ENCODE peak calls at places on chromosome 7, in seven cellular contexts. Z, C, J, U, B, L and I are unnamed samples.

GRCh38 chr7:79406371-79406770 is 47.1 kb downstream of the MAGI2 start:
- DNase-seq in U (no peak), C (no peak), B (no peak), Z (no peak), J (no peak), L (no peak), I (no peak)

GRCh38 chr7:82164410-82164809 is 279.2 kb downstream of the CACNA2D1 start:
- DNase-seq in C (no peak), U (no peak), B (no peak), Z (no peak), J (no peak), L (no peak), I (no peak)

GRCh38 chr7:100220833-100221718 is 1.3 kb downstream of the PVRIG start:
- DNase-seq in B (no peak), J (no peak), Z (peak), U (no peak), C (no peak), L (no peak), I (no peak)

GRCh38 chr7:124113040-124113439 is 80.2 kb upstream of the TMEM229A start:
- DNase-seq in L (no peak), J (no peak), U (no peak), C (no peak), Z (no peak), B (no peak), I (no peak)

GRCh38 chr7:48038815-48039496 is 3.6 kb downstream of the C7orf57 start:
- DNase-seq in C (no peak), L (no peak), Z (no peak), B (no peak), U (no peak), J (no peak), I (no peak)

GRCh38 chr7:66202380-66202779 is 2.8 kb upstream of the TPST1 start:
- DNase-seq in C (no peak), J (no peak), B (no peak), U (no peak), L (no peak), Z (no peak), I (no peak)

GRCh38 chr7:92717982-92718716 is 118.2 kb downstream of the CDK6 start:
- DNase-seq in L (no peak), B (peak), Z (peak), C (peak), J (peak), U (peak), I (peak)

GRCh38 chr7:98250789-98251188 is 1.2 kb downstream of the TECPR1 start:
- DNase-seq in B (peak), C (no peak), L (no peak), U (no peak), J (peak), Z (peak), I (no peak)

GRCh38 chr7:107327986-107328569 is 141.8 kb upstream of the GPR22 start:
- DNase-seq in C (no peak), Z (no peak), U (peak), B (no peak), L (no peak), J (no peak), I (no peak)

GRCh38 chr7:92834661-92835139 is 1.7 kb downstream of the CDK6 start:
- DNase-seq in C (peak), U (peak), J (peak), B (no peak), Z (peak), L (peak), I (peak)

GRCh38 chr7:818031-818699 is 14.1 kb upstream of the SUN1 start:
- DNase-seq in J (no peak), B (no peak), C (no peak), U (no peak), L (no peak), Z (no peak), I (no peak)

GRCh38 chr7:46713868-46714596 is 793.0 kb upstream of the IGFBP3 start:
- DNase-seq in C (no peak), J (peak), U (no peak), Z (no peak), L (no peak), B (no peak), I (no peak)